ENCODE peak calls at places on chromosomes 3 and 15, in four cellular contexts. One of them, this sample, is unnamed. For H3K4me1 and H3K9me3, the result is how much of the 10 kb centered on the place peaks cover.

GRCh38 chr15:29470311-29470710 is 200.7 kb upstream of the NSMCE3 start:
- DNase-seq in HepG2: no peak
- DNase-seq in esophagus muscularis mucosa: no peak
- DNase-seq in testis: no peak
- DNase-seq in this sample: no peak

GRCh38 chr15:75237316-75237982 is 20.7 kb upstream of the GOLGA6C start:
- DNase-seq in HepG2: no peak
- DNase-seq in esophagus muscularis mucosa: no peak
- DNase-seq in testis: no peak
- DNase-seq in this sample: no peak

GRCh38 chr3:158709666-158710083 is 22.6 kb downstream of the RARRES1 start:
- DNase-seq in HepG2: no peak
- DNase-seq in esophagus muscularis mucosa: no peak
- DNase-seq in testis: no peak
- DNase-seq in this sample: no peak

GRCh38 chr3:77885381-77885780 is 845.5 kb downstream of the ROBO2 start:
- DNase-seq in HepG2: no peak
- DNase-seq in esophagus muscularis mucosa: no peak
- DNase-seq in testis: no peak
- DNase-seq in this sample: no peak

GRCh38 chr3:166531730-166532129 is 694.5 kb upstream of the BCHE start:
- DNase-seq in HepG2: no peak
- DNase-seq in esophagus muscularis mucosa: no peak
- DNase-seq in testis: no peak
- DNase-seq in this sample: no peak

GRCh38 chr3:10983219-10983916 is 9.2 kb upstream of the SLC6A1 start:
- DNase-seq in HepG2: peak
- DNase-seq in esophagus muscularis mucosa: no peak
- DNase-seq in testis: peak
- DNase-seq in this sample: peak

GRCh38 chr3:29186982-29187718 is 93.7 kb upstream of the RBMS3 start:
- DNase-seq in HepG2: no peak
- DNase-seq in esophagus muscularis mucosa: no peak
- DNase-seq in testis: no peak
- DNase-seq in this sample: no peak

GRCh38 chr3:154273381-154273780 is 50.9 kb downstream of the DHX36 start:
- DNase-seq in HepG2: no peak
- DNase-seq in esophagus muscularis mucosa: no peak
- DNase-seq in testis: no peak
- DNase-seq in this sample: no peak

GRCh38 chr3:56981445-56982230 is 78.8 kb upstream of the SPATA12 start:
- DNase-seq in HepG2: no peak
- DNase-seq in esophagus muscularis mucosa: no peak
- DNase-seq in testis: no peak
- DNase-seq in this sample: no peak

GRCh38 chr15:69093127-69093526 is 67.3 kb upstream of the GLCE start:
- DNase-seq in HepG2: no peak
- DNase-seq in esophagus muscularis mucosa: no peak
- DNase-seq in testis: no peak
- DNase-seq in this sample: peak

GRCh38 chr3:113607219-113607596 is 74.9 kb downstream of the SIDT1 start:
- DNase-seq in HepG2: no peak
- DNase-seq in esophagus muscularis mucosa: no peak
- DNase-seq in testis: no peak
- DNase-seq in this sample: no peak

GRCh38 chr15:78502641-78503040 is 4.7 kb upstream of the HYKK start:
- DNase-seq in HepG2: no peak
- DNase-seq in esophagus muscularis mucosa: no peak
- DNase-seq in testis: no peak
- DNase-seq in this sample: no peak

GRCh38 chr3:154904328-154904727 is 175.8 kb upstream of the MME start:
- DNase-seq in HepG2: peak
- DNase-seq in esophagus muscularis mucosa: no peak
- DNase-seq in testis: no peak
- DNase-seq in this sample: peak

GRCh38 chr3:170355738-170356595 is 1.5 kb upstream of the SKIL start:
- DNase-seq in HepG2: no peak
- DNase-seq in esophagus muscularis mucosa: no peak
- DNase-seq in testis: peak
- DNase-seq in this sample: peak

GRCh38 chr3:69179740-69180372 is 57.5 kb upstream of the LMOD3 start:
- DNase-seq in HepG2: peak
- DNase-seq in esophagus muscularis mucosa: no peak
- DNase-seq in testis: no peak
- DNase-seq in this sample: no peak

GRCh38 chr15:93965491-93965890 is 265.9 kb upstream of the MCTP2 start:
- DNase-seq in HepG2: no peak
- DNase-seq in esophagus muscularis mucosa: no peak
- DNase-seq in testis: no peak
- DNase-seq in this sample: no peak

GRCh38 chr3:189057369-189057768 is 114.4 kb upstream of the TPRG1 start:
- DNase-seq in HepG2: no peak
- DNase-seq in esophagus muscularis mucosa: no peak
- DNase-seq in testis: no peak
- DNase-seq in this sample: no peak

GRCh38 chr3:134517796-134518195 is 31.9 kb downstream of the CEP63 start:
- DNase-seq in HepG2: no peak
- DNase-seq in esophagus muscularis mucosa: no peak
- DNase-seq in testis: no peak
- DNase-seq in this sample: no peak

GRCh38 chr3:157130881-157131251 is 29.1 kb downstream of the CCNL1 start:
- DNase-seq in HepG2: no peak
- DNase-seq in esophagus muscularis mucosa: no peak
- DNase-seq in testis: no peak
- DNase-seq in this sample: peak

GRCh38 chr15:64747578-64747977 is 27.8 kb downstream of the RBPMS2 start:
- DNase-seq in HepG2: no peak
- DNase-seq in esophagus muscularis mucosa: no peak
- DNase-seq in testis: no peak
- DNase-seq in this sample: no peak

GRCh38 chr3:143306419-143306818 is 186.8 kb downstream of the CHST2 start:
- DNase-seq in HepG2: no peak
- DNase-seq in esophagus muscularis mucosa: no peak
- DNase-seq in testis: no peak
- DNase-seq in this sample: no peak

GRCh38 chr3:66489115-66489514 is 11.7 kb downstream of the LRIG1 start:
- DNase-seq in HepG2: no peak
- DNase-seq in esophagus muscularis mucosa: no peak
- DNase-seq in testis: no peak
- DNase-seq in this sample: no peak
- H3K4me1 ChIP-seq in HepG2: half or more
- H3K4me1 ChIP-seq in esophagus muscularis mucosa: half or more
- H3K4me1 ChIP-seq in testis: under half
- H3K4me1 ChIP-seq in this sample: under half

DNA sequence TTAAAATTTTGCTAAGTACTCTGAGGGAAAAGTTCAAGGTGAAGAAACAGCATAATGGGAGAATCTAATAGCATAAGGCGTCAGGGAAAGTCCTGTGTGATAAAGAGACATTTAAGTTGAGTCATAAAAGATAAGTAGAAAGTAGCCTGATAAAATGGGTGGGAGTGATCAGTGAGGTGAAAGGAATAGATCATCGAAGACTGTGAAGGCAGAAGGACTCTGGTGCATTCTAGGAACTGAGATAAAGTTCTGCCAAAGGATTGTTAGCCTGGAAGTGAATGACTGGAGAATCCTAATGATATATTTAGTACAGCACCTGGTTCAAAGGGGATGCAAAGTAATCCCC is 149.9 kb downstream of the CFAP20DC start:
- DNase-seq in HepG2: no peak
- DNase-seq in esophagus muscularis mucosa: no peak
- DNase-seq in testis: no peak
- DNase-seq in this sample: no peak
- H3K9me3 ChIP-seq in HepG2: under half
- H3K9me3 ChIP-seq in esophagus muscularis mucosa: under half
- H3K9me3 ChIP-seq in testis: under half
- H3K9me3 ChIP-seq in this sample: under half

GRCh38 chr15:99440551-99441426 is 125.0 kb upstream of the MEF2A start:
- DNase-seq in HepG2: no peak
- DNase-seq in esophagus muscularis mucosa: peak
- DNase-seq in testis: peak
- DNase-seq in this sample: peak

GRCh38 chr15:99440029-99440428 is 125.8 kb upstream of the MEF2A start:
- DNase-seq in HepG2: no peak
- DNase-seq in esophagus muscularis mucosa: no peak
- DNase-seq in testis: peak
- DNase-seq in this sample: peak

GRCh38 chr15:99438222-99438592 is 127.6 kb upstream of the MEF2A start:
- DNase-seq in HepG2: no peak
- DNase-seq in esophagus muscularis mucosa: no peak
- DNase-seq in testis: no peak
- DNase-seq in this sample: peak

GRCh38 chr15:99438691-99439523 is 126.9 kb upstream of the MEF2A start:
- DNase-seq in HepG2: no peak
- DNase-seq in esophagus muscularis mucosa: peak
- DNase-seq in testis: peak
- DNase-seq in this sample: peak

DNA sequence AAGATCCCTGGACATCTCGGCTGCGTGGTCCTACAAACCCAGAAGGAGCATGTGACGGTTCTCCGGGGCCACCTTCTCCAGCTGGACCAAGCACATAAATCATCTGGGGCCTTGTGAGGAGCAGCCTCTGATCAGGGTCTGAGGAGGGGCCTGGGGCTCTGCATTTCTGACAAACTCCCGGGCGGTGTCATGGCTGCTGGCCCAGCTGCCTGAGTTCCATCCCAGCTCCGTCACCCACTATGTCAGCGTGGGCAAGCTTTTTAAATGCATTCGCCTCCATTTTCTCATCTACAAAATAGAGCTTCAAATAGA is 126.3 kb upstream of the MEF2A start:
- DNase-seq in HepG2: no peak
- DNase-seq in esophagus muscularis mucosa: peak
- DNase-seq in testis: peak
- DNase-seq in this sample: peak
- H3K4me1 ChIP-seq in HepG2: under half
- H3K4me1 ChIP-seq in esophagus muscularis mucosa: half or more
- H3K4me1 ChIP-seq in testis: under half
- H3K4me1 ChIP-seq in this sample: under half

GRCh38 chr3:43046583-43046982 is 59.3 kb downstream of the POMGNT2 start:
- DNase-seq in HepG2: no peak
- DNase-seq in esophagus muscularis mucosa: peak
- DNase-seq in testis: no peak
- DNase-seq in this sample: no peak
- H3K9me3 ChIP-seq in HepG2: under half
- H3K9me3 ChIP-seq in esophagus muscularis mucosa: under half
- H3K9me3 ChIP-seq in testis: under half
- H3K9me3 ChIP-seq in this sample: half or more

GRCh38 chr3:59581000-59581399 is 531.2 kb upstream of the CFAP20DC start:
- DNase-seq in HepG2: no peak
- DNase-seq in esophagus muscularis mucosa: no peak
- DNase-seq in testis: no peak
- DNase-seq in this sample: no peak
- H3K4me1 ChIP-seq in HepG2: under half
- H3K4me1 ChIP-seq in esophagus muscularis mucosa: under half
- H3K4me1 ChIP-seq in testis: under half
- H3K4me1 ChIP-seq in this sample: under half

This sample was measured in endodermal cell.